ENCODE peak calls at places on chromosome 2, in four cellular contexts. X is IMR-90, A is H1, N is H9. O is an unnamed sample. For H3K4me1, the result is how much of the 10 kb centered on the place peaks cover.

GRCh38 chr2:158841839-158842238 is 46.7 kb downstream of the DAPL1 start:
- DNase-seq in N (no peak), X (peak), A (no peak), O (no peak)

GRCh38 chr2:236344446-236344845 is 80.2 kb upstream of the ASB18 start:
- DNase-seq in X (no peak), A (no peak), N (peak), O (no peak)

GRCh38 chr2:7377861-7378569 is 460.8 kb downstream of the RNF144A start:
- DNase-seq in X (no peak), N (peak), A (no peak), O (peak)

GRCh38 chr2:171718720-171719119 is 31.5 kb downstream of the DYNC1I2 start:
- DNase-seq in A (no peak), X (no peak), N (no peak), O (no peak)

GRCh38 chr2:233990261-233990798 is 60.2 kb upstream of the SPP2 start:
- DNase-seq in A (peak), N (no peak), X (no peak), O (no peak)

GRCh38 chr2:173982918-173983317 is 17.7 kb upstream of the SP3 start:
- DNase-seq in A (no peak), N (no peak), X (peak), O (no peak)

GRCh38 chr2:9310390-9310789 is 103.8 kb downstream of the ASAP2 start:
- DNase-seq in X (peak), N (no peak), A (no peak), O (no peak)

GRCh38 chr2:118431188-118431562 is 342.9 kb downstream of the INSIG2 start:
- DNase-seq in N (no peak), A (no peak), X (no peak), O (peak)

GRCh38 chr2:65706376-65706775 is 274.0 kb upstream of the SPRED2 start:
- DNase-seq in N (no peak), X (no peak), A (no peak), O (no peak)

GRCh38 chr2:136347976-136348375 is 230.0 kb upstream of the CXCR4 start:
- DNase-seq in A (peak), N (no peak), X (no peak), O (no peak)

GRCh38 chr2:237113026-237113810 is 27.5 kb downstream of the COPS8 start:
- DNase-seq in X (peak), A (no peak), N (no peak), O (no peak)

GRCh38 chr2:54187331-54187730 is 68.7 kb downstream of the TSPYL6 start:
- DNase-seq in N (no peak), A (no peak), X (no peak), O (no peak)

DNA sequence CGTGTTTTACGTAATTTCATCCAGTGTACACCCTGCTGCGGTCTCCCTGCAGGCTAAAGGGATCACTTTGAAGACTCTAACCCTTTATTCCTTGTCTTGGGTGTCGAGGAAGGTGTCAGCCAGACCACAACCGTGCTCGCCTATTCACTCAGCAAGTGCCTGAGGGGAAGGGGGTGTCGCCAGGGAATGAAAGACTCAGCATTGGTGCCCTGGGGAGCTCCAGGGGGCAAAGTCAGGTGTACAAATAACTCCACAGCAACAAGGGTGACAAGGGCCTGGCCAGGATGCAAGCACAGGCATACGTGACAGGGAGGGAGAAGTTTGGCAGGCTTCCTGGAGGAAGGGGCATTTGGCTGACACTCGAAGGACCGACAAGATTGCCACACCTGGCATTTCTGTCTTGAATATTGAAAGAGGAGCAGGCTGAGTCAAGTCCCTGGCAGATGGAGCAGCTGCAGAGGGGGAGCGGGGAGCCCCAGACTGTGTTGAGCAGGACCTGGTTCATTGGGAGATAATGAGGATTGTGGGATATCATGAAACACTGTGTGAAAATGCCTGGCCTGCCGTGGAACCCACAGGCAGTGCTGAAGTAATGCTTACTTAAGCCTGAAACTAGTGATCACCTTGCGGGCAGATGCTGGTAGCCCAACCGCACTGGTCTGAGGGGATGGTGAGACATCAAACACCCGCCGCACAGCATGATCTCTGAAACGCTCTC is 93.9 kb downstream of the RHOB start:
- DNase-seq in N (no peak), A (no peak), X (no peak), O (no peak)
- H2BK15ac ChIP-seq in N (no peak), A (no peak), X (no peak), O (no peak)

GRCh38 chr2:179532890-179533289 is 268.3 kb upstream of the SESTD1 start:
- DNase-seq in X (no peak), N (no peak), A (no peak), O (no peak)
- H4K5ac ChIP-seq in X (no peak), N (no peak), A (no peak), O (no peak)

DNA sequence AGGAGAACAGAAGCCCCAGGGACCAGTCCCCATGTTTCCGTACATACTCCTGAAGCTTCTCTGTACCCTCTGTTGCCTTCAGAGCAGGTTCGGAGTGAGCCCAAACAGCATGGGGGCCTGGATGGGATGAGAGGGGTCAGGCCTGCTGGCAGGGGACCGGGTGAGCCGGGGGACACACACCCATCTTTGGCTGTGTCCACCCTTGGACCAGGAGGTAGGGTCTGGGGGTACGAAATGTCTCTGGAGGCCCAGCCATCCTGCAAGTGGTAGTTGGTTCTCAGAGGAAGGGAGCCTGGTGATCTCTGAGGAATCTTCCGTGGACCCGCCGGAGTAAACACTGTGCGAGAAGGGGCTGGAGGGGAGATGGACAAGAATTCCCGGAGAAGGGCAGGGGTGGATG is 15.3 kb downstream of the FBLN7 start:
- DNase-seq in A (peak), X (no peak), N (no peak), O (no peak)
- H3K4me1 ChIP-seq in A (under half), X (under half), N (under half), O (under half)

GRCh38 chr2:111045771-111046444 is 74.8 kb upstream of the BCL2L11 start:
- DNase-seq in N (no peak), X (no peak), A (peak), O (no peak)
- H2BK15ac ChIP-seq in N (no peak), X (no peak), A (no peak), O (no peak)

GRCh38 chr2:187138240-187138639 is 289.3 kb upstream of the ZSWIM2 start:
- DNase-seq in A (no peak), X (peak), N (peak), O (peak)
- H4K5ac ChIP-seq in A (no peak), X (no peak), N (no peak), O (no peak)

DNA sequence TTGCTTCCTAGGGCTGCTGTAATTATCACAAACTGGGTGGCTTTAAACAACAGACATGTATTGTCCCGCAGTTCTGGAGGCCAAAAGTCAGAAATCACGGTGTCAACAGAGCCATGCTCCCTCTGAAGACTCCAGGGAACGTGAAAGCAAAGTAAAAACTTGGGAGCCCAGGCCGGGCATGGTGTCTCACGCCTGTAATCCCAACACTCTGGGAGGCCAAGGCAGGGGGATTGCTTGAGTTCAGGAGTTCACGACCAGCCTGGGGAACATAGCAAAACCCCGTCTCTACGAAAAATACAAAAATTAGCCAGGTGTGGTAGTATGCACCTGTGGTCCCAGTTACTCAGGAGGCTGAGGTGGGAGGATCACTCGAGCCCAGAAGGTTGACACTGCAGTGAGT is 63.5 kb downstream of the MCFD2 start:
- DNase-seq in X (no peak), A (no peak), N (no peak), O (no peak)
- H3K4me1 ChIP-seq in X (half or more), A (under half), N (under half), O (under half)

DNA sequence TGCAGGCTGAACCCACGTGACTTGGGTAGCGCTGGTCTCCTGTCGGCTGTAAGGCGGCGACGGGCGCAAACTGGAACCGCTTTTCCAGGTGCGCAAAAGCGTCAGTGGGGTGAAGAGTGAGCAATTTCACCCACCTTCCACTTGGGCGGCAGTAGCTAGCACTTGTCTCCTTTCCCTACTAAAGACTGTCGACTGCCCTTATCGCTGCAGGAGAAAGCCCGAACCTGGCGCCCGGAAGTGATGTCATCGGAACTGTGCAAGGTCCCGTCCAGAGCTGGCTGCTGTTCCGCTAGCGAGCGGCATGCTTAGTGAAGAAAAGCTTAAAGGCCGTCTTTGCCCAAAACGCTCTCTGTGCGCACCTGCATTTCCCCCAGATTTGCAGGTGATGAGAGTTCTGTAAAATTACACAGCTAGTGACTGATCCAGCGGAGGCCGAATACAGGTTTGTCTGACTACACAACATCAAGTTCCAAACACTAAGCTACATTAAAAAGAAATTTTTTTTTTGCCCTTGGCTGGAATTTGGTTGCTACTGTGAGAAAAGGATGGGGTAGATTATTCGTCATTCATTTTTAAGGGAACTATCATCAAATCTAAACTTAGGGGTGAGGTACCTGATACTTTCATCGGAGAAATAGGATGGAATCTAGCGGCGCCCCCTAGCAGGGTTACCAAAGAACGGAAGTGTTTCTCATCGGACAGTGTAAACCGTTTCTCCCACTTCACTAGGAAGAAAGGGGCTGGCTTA is at the start of gene OSGEPL1:
- DNase-seq in N (peak), X (peak), A (peak), O (peak)
- H2BK15ac ChIP-seq in N (no peak), X (peak), A (no peak), O (no peak)

GRCh38 chr2:232039086-232039485 is 77.6 kb downstream of the DIS3L2 start:
- DNase-seq in X (no peak), N (no peak), A (no peak), O (no peak)
- H4K5ac ChIP-seq in X (no peak), N (no peak), A (no peak), O (no peak)